ENCODE peak calls at places on chromosomes 16 and 17, in eight cellular contexts. O is A549, P is PC-9, A is cardiac muscle cell, F is esophagus squamous epithelium, Z is aorta, N is gastrocnemius medialis, Y is uterus. X is an unnamed sample.

GRCh38 chr16:31177136-31177535 is 2.8 kb upstream of the FUS start:
- DNase-seq in Y (no peak), O (no peak), F (no peak), N (no peak), P (no peak), Z (no peak), A (no peak), X (no peak)

GRCh38 chr16:24957887-24958286 is 57.3 kb downstream of the ARHGAP17 start:
- DNase-seq in Z (no peak), Y (no peak), N (no peak), A (no peak), P (no peak), O (no peak), F (no peak), X (no peak)

GRCh38 chr17:14471052-14471451 is 170.2 kb downstream of the HS3ST3B1 start:
- DNase-seq in A (no peak), Y (no peak), F (no peak), O (peak; percentile 50), Z (no peak), P (no peak), N (no peak), X (no peak)

GRCh38 chr17:42674755-42675347 is 1.9 kb downstream of the PLEKHH3 start:
- DNase-seq in P (no peak), O (no peak), F (no peak), N (no peak), A (no peak), Y (no peak), Z (no peak), X (no peak)

GRCh38 chr17:78745407-78746088 is 36.5 kb downstream of the CYTH1 start:
- DNase-seq in F (no peak), O (no peak), Y (no peak), A (peak; percentile 53), N (no peak), Z (peak; percentile 44), P (peak; percentile 20), X (peak; percentile 54)

GRCh38 chr16:24344791-24345190 is 88.7 kb downstream of the CACNG3 start:
- DNase-seq in P (no peak), N (no peak), Z (no peak), A (no peak), Y (no peak), F (no peak), O (no peak), X (no peak)

GRCh38 chr16:88759245-88759975 is 25.6 kb downstream of the PIEZO1 start:
- DNase-seq in A (peak; percentile 95), N (no peak), O (no peak), P (peak; percentile 52), F (no peak), Y (peak; percentile 65), Z (no peak), X (no peak)

GRCh38 chr16:80985611-80986010 is 21.1 kb downstream of the CMC2 start:
- DNase-seq in P (no peak), N (no peak), Z (no peak), Y (no peak), O (no peak), A (no peak), F (no peak), X (no peak)

GRCh38 chr16:49986351-49987124 is 38.5 kb upstream of the CNEP1R1 start:
- DNase-seq in A (no peak), N (no peak), O (no peak), Z (no peak), P (no peak), Y (no peak), F (no peak), X (no peak)

GRCh38 chr17:46832945-46833839 is 14.7 kb upstream of the WNT3 start:
- DNase-seq in Z (no peak), O (no peak), F (no peak), N (no peak), Y (no peak), P (no peak), A (peak; percentile 48), X (no peak)

GRCh38 chr17:48310748-48311213 is 119.2 kb downstream of the SKAP1 start:
- DNase-seq in P (no peak), A (peak; percentile 38), N (no peak), O (no peak), Z (no peak), F (no peak), Y (no peak), X (no peak)

GRCh38 chr17:79020631-79021301 is 3.2 kb upstream of the C1QTNF1 start:
- DNase-seq in Y (peak; percentile 3), N (no peak), P (no peak), O (no peak), Z (peak; percentile 8), F (no peak), A (no peak), X (no peak)

GRCh38 chr16:69610356-69610755 is 44.6 kb downstream of the NFAT5 start:
- DNase-seq in Z (no peak), Y (no peak), P (no peak), F (no peak), O (no peak), A (peak; percentile 26), N (no peak), X (no peak)

GRCh38 chr16:80719573-80719972 is 84.8 kb downstream of the CDYL2 start:
- DNase-seq in Z (no peak), A (no peak), F (no peak), Y (no peak), O (no peak), P (no peak), N (no peak), X (no peak)

GRCh38 chr17:62802531-62803205 is 5.4 kb downstream of the MARCHF10 start:
- DNase-seq in F (no peak), Z (no peak), Y (no peak), N (no peak), P (no peak), A (no peak), O (no peak), X (no peak)

GRCh38 chr17:6388416-6388815 is 46.5 kb downstream of the AIPL1 start:
- DNase-seq in N (no peak), Z (no peak), Y (no peak), O (no peak), P (no peak), F (no peak), A (no peak), X (no peak)

GRCh38 chr16:78375055-78375679 is 275.7 kb downstream of the WWOX start:
- DNase-seq in O (no peak), P (no peak), F (no peak), N (no peak), Z (peak; percentile 86), Y (peak; percentile 89), A (no peak), X (no peak)

GRCh38 chr17:4005296-4006164 is 41.3 kb upstream of the ATP2A3 start:
- DNase-seq in O (no peak), F (no peak), N (no peak), Y (no peak), A (no peak), P (no peak), Z (no peak), X (no peak)
- H3K4me1 ChIP-seq in O (peaks cover 23% of the 10 kb centered on the region), F (peaks cover 5% of the 10 kb centered on the region), N (peaks cover 5% of the 10 kb centered on the region), Y (no peaks in the 10 kb centered on the region), A (peaks cover 29% of the 10 kb centered on the region), P (peaks cover 12% of the 10 kb centered on the region), Z (no peaks in the 10 kb centered on the region), X (peaks cover 19% of the 10 kb centered on the region)

DNA sequence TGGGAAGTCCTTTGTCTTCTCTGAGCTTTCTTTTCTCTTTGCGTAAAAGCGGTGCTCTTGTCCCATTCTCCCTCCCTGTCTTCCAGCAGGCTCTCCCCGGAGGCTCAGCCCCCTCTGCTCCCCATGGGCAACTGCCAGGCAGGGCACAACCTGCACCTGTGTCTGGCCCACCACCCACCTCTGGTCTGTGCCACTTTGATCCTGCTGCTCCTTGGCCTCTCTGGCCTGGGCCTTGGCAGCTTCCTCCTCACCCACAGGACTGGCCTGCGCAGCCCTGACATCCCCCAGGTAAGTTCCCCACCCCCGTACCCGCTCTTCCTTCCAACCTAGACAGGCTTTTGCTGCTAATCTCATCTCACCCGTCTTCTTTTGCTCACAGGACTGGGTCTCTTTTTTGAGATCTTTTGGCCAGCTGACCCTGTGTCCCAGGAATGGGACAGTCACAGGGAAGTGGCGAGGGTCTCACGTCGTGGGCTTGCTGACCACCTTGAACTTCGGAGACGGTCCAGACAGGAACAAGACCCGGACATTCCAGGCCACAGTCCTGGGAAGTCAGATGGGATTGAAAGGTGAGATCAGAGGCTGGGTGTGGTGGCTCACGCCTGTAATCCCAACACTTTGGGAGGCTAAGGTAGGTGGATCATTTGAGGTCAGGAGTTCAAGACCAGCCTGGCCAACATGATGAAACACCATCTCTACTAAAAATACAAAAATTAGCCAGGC is 1.3 kb downstream of the TMEM219 start:
- DNase-seq in F (no peak), Y (no peak), N (no peak), Z (peak; percentile 69), P (no peak), O (no peak), A (no peak), X (no peak)
- H3K4me3 ChIP-seq in F (peak overlapping the region; percentile 70), Y (peak overlapping the region; percentile 71), N (peak overlapping the region; percentile 91), Z (peak overlapping the region; percentile 29), P (peak overlapping the region; percentile 78), O (peak overlapping the region; percentile 74), A (no peak overlapping the region), X (peak overlapping the region; percentile 88)

DNA sequence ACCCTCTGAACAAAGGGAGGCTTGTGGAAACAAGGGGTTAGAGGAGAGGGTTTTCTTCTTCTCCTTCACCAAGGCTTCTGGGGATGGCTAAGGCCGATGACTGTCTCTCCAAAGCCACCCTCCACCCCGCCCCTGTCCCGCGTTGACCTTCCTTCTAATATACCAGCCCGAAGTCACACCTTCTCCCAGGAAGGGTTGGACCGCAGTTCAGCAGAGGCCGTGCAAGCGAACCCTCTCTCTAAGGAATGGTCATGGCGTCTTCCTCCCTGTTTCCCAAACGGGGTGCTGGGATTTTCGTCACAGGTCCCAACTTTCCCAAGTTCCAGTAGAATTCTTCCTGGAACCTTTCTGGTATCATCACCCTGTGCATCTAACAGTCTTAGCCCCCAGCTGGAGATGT is 49.4 kb downstream of the FZD2 start:
- DNase-seq in A (no peak), P (no peak), N (no peak), Y (no peak), F (no peak), Z (no peak), O (no peak), X (no peak)
- H3K4me1 ChIP-seq in A (peaks cover 12% of the 10 kb centered on the region), P (no peaks in the 10 kb centered on the region), N (no peaks in the 10 kb centered on the region), Y (no peaks in the 10 kb centered on the region), F (no peaks in the 10 kb centered on the region), Z (no peaks in the 10 kb centered on the region), O (peaks cover 24% of the 10 kb centered on the region), X (no peaks in the 10 kb centered on the region)

GRCh38 chr17:81200201-81200600 is 22.6 kb downstream of the CEP131 start:
- DNase-seq in O (no peak), P (no peak), Z (no peak), N (no peak), F (no peak), A (no peak), Y (no peak), X (no peak)
- H3K4me3 ChIP-seq in O (no peak overlapping the region), P (no peak overlapping the region), Z (no peak overlapping the region), N (no peak overlapping the region), F (no peak overlapping the region), A (no peak overlapping the region), Y (no peak overlapping the region), X (no peak overlapping the region)

DNA sequence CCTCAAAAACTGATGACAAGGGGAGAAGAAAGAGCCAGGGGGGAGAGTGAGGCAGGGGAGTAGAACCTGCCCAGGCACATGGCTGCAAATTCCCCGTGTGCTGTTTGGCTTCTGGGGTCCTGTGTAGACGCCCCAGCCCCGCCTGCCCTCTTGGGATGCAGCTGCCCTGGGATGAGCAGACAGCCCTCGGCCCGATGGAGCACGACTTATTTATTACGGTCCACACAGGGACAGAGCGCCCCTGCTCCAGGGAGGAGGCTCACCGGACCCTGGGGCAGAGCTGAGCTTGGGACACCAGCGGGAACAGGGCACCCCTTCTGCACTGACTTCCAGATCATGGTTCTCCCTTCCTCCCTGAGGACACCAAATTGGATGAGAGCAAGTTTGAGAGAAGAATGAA is 9.1 kb downstream of the LDHD start:
- DNase-seq in P (no peak), F (no peak), O (no peak), N (no peak), Y (no peak), A (no peak), Z (no peak), X (no peak)
- H3K4me1 ChIP-seq in P (peaks cover 40% of the 10 kb centered on the region), F (peaks cover 59% of the 10 kb centered on the region), O (peaks cover 39% of the 10 kb centered on the region), N (peaks cover 82% of the 10 kb centered on the region), Y (peaks cover 19% of the 10 kb centered on the region), A (peaks cover 19% of the 10 kb centered on the region), Z (no peaks in the 10 kb centered on the region), X (peaks cover 79% of the 10 kb centered on the region)

X was measured in heart right ventricle.